ENCODE peak calls at places on chromosomes 4 and X, in eight cellular contexts. D, W, P, S, N, C, J and V are unnamed samples. For H3K27me3 and H3K4me1, the result is how much of the 10 kb centered on the place peaks cover.

GRCh38 chr4:20506827-20507226 is 193.4 kb upstream of the PACRGL start:
- DNase-seq in W (no peak), P (no peak), J (no peak), S (no peak), C (no peak), N (no peak), D (no peak), V (no peak)

GRCh38 chrX:147894332-147894870 is 17.3 kb upstream of the FMR1 start:
- DNase-seq in J (no peak), D (peak), P (no peak), C (no peak), W (no peak), S (no peak), N (no peak), V (no peak)

GRCh38 chr4:139764192-139764591 is 98.6 kb downstream of the MGST2 start:
- DNase-seq in D (peak), W (no peak), S (peak), C (no peak), J (no peak), P (no peak), N (peak), V (peak)

GRCh38 chr4:122826000-122826595 is 533 bp upstream of the FGF2 start:
- DNase-seq in W (no peak), S (no peak), N (no peak), D (no peak), C (no peak), P (no peak), J (no peak), V (no peak)

GRCh38 chr4:48484494-48485168 is 1.5 kb downstream of the SLC10A4 start:
- DNase-seq in C (no peak), J (no peak), D (no peak), W (no peak), P (no peak), S (no peak), N (no peak), V (no peak)

GRCh38 chr4:55125087-55125721 is at the start of gene KDR:
- DNase-seq in D (peak), S (no peak), J (no peak), C (peak), N (peak), P (no peak), W (no peak), V (peak)

GRCh38 chr4:7649741-7650531 is 215.2 kb upstream of the PSAPL1 start:
- DNase-seq in J (no peak), N (no peak), W (peak), C (no peak), D (no peak), P (peak), S (no peak), V (no peak)

GRCh38 chrX:131830400-131831184 is 192.5 kb upstream of the STK26 start:
- DNase-seq in J (no peak), S (no peak), N (peak), W (peak), C (peak), P (peak), D (peak), V (peak)

GRCh38 chr4:152950402-152951274 is 14.5 kb downstream of the FHDC1 start:
- DNase-seq in S (no peak), N (no peak), P (no peak), D (no peak), C (no peak), W (no peak), J (no peak), V (no peak)

GRCh38 chr4:56426273-56426672 is 9.1 kb downstream of the PPAT start:
- DNase-seq in J (no peak), P (no peak), W (no peak), D (no peak), N (no peak), C (no peak), S (no peak), V (no peak)

GRCh38 chr4:993111-994029 is at the start of gene SLC26A1:
- DNase-seq in S (no peak), D (no peak), C (peak), N (no peak), P (no peak), J (no peak), W (no peak), V (peak)

GRCh38 chr4:25993564-25994185 is 79.7 kb downstream of the SMIM20 start:
- DNase-seq in J (no peak), P (peak), D (no peak), N (peak), S (no peak), W (no peak), C (no peak), V (no peak)

GRCh38 chrX:152635941-152636340 is 1.8 kb upstream of the GABRQ start:
- DNase-seq in W (no peak), D (peak), S (no peak), P (no peak), J (no peak), C (peak), N (no peak), V (peak)

GRCh38 chr4:81069706-81070331 is 39.3 kb downstream of the BMP3 start:
- DNase-seq in W (peak), D (peak), N (peak), S (peak), C (peak), P (peak), J (no peak), V (peak)

GRCh38 chr4:8200302-8200975 is 1.3 kb downstream of the SH3TC1 start:
- DNase-seq in W (peak), C (peak), P (peak), D (peak), N (peak), S (no peak), J (no peak), V (no peak)

GRCh38 chr4:54016504-54016903 is 47.9 kb downstream of the CHIC2 start:
- DNase-seq in S (no peak), N (no peak), D (no peak), P (no peak), C (no peak), W (no peak), J (no peak), V (no peak)

GRCh38 chr4:99572527-99573240 is 1.9 kb upstream of the MTTP start:
- DNase-seq in D (no peak), N (no peak), C (no peak), J (no peak), S (no peak), W (no peak), P (no peak), V (no peak)

GRCh38 chr4:96675420-96675819 is 835.5 kb downstream of the PDHA2 start:
- DNase-seq in S (no peak), D (no peak), C (no peak), J (no peak), P (no peak), N (no peak), W (no peak), V (no peak)

GRCh38 chr4:136557396-136557795 is 974.9 kb downstream of the PCDH18 start:
- DNase-seq in D (no peak), P (no peak), N (no peak), C (no peak), W (no peak), J (no peak), S (no peak), V (no peak)

GRCh38 chr4:136562842-136563241 is 969.5 kb downstream of the PCDH18 start:
- DNase-seq in J (no peak), W (no peak), S (no peak), D (no peak), N (no peak), P (no peak), C (no peak), V (no peak)

DNA sequence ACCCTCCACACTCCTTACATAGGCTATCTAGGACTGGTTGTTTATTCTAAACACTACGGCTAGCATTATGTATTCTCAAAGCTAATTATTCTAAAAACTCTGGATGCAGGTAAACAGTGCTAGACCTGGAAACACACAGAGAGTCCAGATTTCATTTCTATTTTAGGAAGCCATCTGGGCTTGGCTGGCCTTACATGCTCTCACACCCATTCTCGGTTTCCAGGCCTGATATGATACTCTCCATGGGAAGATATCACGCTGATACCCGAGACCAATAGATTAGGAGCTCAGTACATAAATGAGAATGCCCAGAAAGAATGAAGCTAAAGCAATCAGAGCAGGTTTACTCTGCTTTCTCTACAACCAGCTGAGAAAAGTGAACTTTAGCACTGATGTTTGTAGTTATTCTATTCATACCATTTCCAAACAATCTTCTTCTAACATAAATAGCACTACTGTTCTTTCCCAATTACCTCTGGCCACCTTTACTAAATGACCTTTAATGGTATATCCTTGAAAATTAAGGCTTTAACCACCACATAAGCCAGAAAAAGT is 973.3 kb downstream of the PCDH18 start:
- DNase-seq in S (no peak), J (no peak), D (no peak), W (no peak), C (no peak), P (no peak), N (no peak), V (no peak)
- H3K4me3 ChIP-seq in S (no peak), J (no peak), D (no peak), W (no peak), C (no peak), P (no peak), N (no peak), V (no peak)

DNA sequence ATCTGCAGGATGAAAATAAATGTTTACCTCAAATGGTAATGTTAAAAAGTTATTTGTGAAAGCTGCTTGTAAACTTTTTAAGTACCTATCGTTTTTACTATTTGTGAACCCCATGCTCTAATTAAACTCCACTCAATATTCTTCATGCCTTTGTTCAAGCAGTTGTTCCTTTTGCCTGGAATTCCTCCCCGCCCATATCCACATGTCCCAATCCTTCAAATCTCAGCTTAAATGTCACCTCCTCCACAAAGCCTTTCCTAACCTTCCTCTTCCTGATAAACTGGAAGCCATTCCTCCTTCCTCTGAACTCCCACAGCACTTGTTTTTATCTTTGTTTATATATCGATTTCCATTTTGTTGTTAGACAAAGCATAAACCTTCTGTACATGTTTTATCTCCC is 2.4 kb downstream of the MORC4 start:
- DNase-seq in P (no peak), W (no peak), C (no peak), S (no peak), J (no peak), D (no peak), N (no peak), V (no peak)
- H3K27me3 ChIP-seq in P (under half), W (under half), C (under half), S (under half), J (under half), D (under half), N (under half), V (under half)

DNA sequence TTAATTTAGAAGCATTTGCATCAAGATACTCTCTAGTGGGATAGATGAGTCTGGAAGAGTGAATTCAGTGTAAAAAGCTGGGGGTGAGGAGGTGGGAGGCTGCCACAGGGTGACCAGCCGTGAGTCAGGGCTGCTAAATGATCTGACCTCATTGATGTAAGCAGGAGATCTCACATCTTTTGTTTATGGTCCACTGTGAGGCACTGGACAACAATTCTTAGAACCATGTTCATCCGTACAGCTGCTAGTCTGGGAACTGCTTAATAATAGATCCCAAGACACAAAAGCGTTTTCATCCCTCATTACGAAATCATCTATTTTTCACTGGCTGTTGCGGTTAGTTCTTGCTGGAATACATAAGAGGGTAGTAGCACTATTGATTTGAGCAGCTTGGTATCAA is 14.1 kb downstream of the KLF3 start:
- DNase-seq in D (no peak), N (no peak), S (no peak), W (no peak), J (no peak), C (no peak), P (no peak), V (no peak)
- H3K4me1 ChIP-seq in D (half or more), N (half or more), S (half or more), W (half or more), J (under half), C (under half), P (half or more), V (under half)

DNA sequence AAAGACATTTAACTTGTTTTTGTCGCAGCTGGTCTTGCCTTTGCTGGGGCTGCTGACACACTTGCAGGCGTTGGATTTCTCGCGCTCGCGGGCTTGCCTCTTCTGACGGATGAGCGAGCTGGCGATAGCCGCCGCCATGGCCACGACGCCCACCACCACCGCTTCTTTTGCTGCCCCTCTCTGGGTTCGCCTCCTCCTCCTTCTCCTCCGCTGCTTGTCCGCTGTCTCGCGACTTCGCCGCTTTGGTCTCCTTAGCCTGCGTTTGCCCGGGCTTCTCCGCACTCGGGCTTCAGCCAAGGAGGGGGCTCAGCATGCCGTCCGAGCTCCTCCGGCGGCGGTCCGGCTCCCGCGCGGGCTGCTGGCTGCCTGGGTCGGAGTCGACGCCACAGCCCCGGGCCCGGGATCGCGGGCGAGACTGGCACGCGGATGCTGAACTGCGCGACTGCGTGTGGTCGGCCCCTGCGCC is 618 bp downstream of the FGF13 start:
- DNase-seq in N (peak), J (no peak), S (no peak), D (peak), P (peak), C (peak), W (no peak), V (no peak)
- H3K4me3 ChIP-seq in N (peak), J (peak), S (peak), D (no peak), P (peak), C (no peak), W (no peak), V (peak)

DNA sequence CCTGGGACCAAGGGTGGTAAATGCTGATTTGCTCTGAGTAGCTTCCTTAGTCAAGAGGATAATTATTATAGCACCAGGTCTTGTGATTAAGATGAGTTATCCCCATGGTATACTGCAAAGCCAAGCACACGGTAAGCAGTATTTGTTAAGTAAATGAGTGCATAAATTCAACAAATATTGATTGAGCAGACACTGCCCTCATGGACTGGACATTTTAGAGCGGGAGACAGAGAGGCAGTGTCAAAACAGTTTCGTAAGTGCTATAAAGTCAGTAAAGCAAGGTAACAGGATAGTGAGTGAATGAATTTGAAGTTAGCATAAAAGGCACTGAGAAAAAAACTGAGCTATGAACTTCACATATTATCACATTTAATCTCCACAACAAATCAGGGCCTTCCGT is 13.9 kb downstream of the PHF8 start:
- DNase-seq in C (no peak), S (no peak), D (no peak), W (no peak), P (no peak), N (no peak), J (no peak), V (no peak)
- H3K27me3 ChIP-seq in C (under half), S (under half), D (under half), W (under half), P (under half), N (under half), J (under half), V (under half)